ENCODE peak calls at places on chromosomes 1 and 21, in six cellular contexts. F is left ventricle myocardium inferior, I is upper lobe of right lung, H is HepG2, C is brain microvascular endothelial cell, Z is psoas muscle. J is an unnamed sample. For H3K36me3, the result is how much of the 10 kb centered on the place peaks cover.

GRCh38 chr1:10494754-10495474 is 20.2 kb downstream of the PEX14 start:
- DNase-seq in F (peak), I (peak), H (peak), C (peak), Z (peak), J (no peak)

GRCh38 chr21:35138665-35139381 is 89.7 kb upstream of the RUNX1 start:
- DNase-seq in F (no peak), I (no peak), H (no peak), C (peak), Z (no peak), J (no peak)

GRCh38 chr1:21524686-21525339 is 15.6 kb downstream of the ALPL start:
- DNase-seq in F (no peak), I (peak), H (no peak), C (no peak), Z (no peak), J (no peak)

GRCh38 chr1:78047131-78047530 is 1.4 kb downstream of the GIPC2 start:
- DNase-seq in F (no peak), I (no peak), H (no peak), C (no peak), Z (no peak), J (no peak)

GRCh38 chr1:205870236-205870635 is 20.3 kb upstream of the PM20D1 start:
- DNase-seq in F (no peak), I (no peak), H (no peak), C (no peak), Z (no peak), J (no peak)

GRCh38 chr1:13675222-13675621 is 24.8 kb upstream of the PRDM2 start:
- DNase-seq in F (no peak), I (no peak), H (no peak), C (no peak), Z (no peak), J (peak)

GRCh38 chr1:24861821-24862727 is 68.0 kb downstream of the RUNX3 start:
- DNase-seq in F (no peak), I (no peak), H (no peak), C (no peak), Z (no peak), J (no peak)

GRCh38 chr1:201791051-201791774 is 37.7 kb upstream of the IPO9 start:
- DNase-seq in F (no peak), I (no peak), H (no peak), C (no peak), Z (no peak), J (no peak)

GRCh38 chr1:244844155-244845121 is 9.0 kb downstream of the COX20 start:
- DNase-seq in F (no peak), I (no peak), H (no peak), C (no peak), Z (no peak), J (no peak)

GRCh38 chr1:209895709-209896108 is 42.3 kb upstream of the SYT14 start:
- DNase-seq in F (no peak), I (no peak), H (no peak), C (peak), Z (no peak), J (no peak)

GRCh38 chr1:229167356-229167755 is 103.6 kb upstream of the RAB4A start:
- DNase-seq in F (no peak), I (no peak), H (no peak), C (no peak), Z (no peak), J (no peak)

GRCh38 chr1:29584816-29585600 is 348.7 kb downstream of the PTPRU start:
- DNase-seq in F (no peak), I (no peak), H (no peak), C (no peak), Z (no peak), J (no peak)

GRCh38 chr1:161207173-161207572 is 5.0 kb downstream of the NDUFS2 start:
- DNase-seq in F (peak), I (no peak), H (no peak), C (peak), Z (no peak), J (no peak)

GRCh38 chr1:162304736-162305135 is 71.9 kb downstream of the SPATA46 start:
- DNase-seq in F (no peak), I (no peak), H (no peak), C (no peak), Z (no peak), J (no peak)

GRCh38 chr1:2224170-2224584 is 3.9 kb upstream of the SKI start:
- DNase-seq in F (no peak), I (peak), H (no peak), C (no peak), Z (no peak), J (no peak)

GRCh38 chr1:2204384-2205190 is 10.0 kb upstream of the FAAP20 start:
- DNase-seq in F (peak), I (peak), H (peak), C (no peak), Z (peak), J (no peak)

GRCh38 chr1:5862051-5862825 is 130.0 kb downstream of the NPHP4 start:
- DNase-seq in F (no peak), I (no peak), H (no peak), C (no peak), Z (no peak), J (no peak)

DNA sequence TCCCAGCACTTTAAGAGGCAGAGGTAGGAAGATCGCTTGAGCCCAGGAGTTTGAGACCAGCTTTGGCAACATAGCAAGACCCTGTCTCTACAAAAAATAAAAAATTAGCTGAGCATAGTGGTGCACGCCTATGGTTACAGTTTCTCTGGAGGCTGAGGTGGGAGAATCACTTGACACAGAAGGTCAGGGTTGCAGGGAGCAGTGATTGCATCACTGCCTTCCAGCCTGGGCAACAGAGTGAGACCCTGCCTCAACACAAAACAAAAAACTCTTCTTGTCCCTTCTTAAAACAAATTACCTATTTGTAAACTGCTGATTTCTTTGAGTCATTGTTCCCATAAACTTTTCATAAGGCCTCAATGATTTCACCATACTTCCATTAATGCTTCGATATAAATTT is 18.7 kb downstream of the PRKAA2 start:
- DNase-seq in F (no peak), I (no peak), H (no peak), C (no peak), Z (no peak), J (no peak)
- TF ChIP-seq CTCF in F (no peak), I (no peak), H (no peak), C (no peak), Z (no peak), J (no peak)

DNA sequence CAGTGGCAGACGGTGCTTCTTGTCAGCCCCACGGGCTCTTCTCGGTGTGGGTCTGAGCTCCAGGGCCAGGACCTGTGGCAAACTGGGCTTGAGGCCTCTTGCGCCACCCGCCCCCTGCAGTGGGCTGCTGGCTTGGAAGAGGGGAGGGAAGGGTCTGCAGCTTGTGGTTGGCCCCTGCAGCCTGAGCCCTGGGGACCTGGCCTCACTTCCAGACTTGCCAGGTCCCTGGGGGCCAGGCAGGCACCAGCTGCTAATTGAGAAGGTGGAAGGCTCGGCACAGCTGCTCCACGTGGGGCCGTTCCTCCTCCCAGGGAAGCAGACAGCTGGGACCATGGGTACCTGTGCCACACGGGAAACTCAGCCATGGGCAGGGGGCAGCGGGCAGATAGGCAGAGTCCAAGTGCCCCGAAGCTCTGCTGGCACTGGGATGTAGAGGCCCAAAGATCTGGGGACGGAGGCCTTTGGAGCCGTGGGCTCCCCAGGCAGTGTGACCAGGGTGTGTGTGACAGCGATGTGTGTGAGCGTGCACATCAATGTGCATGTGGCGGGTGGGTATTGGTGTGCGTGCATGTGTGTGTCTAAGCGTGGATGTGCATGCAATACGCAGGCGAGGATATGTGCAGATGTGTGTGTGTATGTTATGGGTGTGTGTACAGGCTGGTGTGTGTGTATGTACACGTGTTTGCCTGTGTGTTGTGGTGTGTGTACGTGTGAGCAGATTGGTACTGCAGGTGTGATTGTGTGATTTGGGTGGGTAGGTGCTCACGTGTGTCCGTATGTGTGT is 39.3 kb downstream of the TP73 start:
- DNase-seq in F (no peak), I (no peak), H (no peak), C (no peak), Z (no peak), J (no peak)
- H3K4me3 ChIP-seq in F (no peak), I (no peak), H (no peak), C (no peak), Z (no peak), J (no peak)

DNA sequence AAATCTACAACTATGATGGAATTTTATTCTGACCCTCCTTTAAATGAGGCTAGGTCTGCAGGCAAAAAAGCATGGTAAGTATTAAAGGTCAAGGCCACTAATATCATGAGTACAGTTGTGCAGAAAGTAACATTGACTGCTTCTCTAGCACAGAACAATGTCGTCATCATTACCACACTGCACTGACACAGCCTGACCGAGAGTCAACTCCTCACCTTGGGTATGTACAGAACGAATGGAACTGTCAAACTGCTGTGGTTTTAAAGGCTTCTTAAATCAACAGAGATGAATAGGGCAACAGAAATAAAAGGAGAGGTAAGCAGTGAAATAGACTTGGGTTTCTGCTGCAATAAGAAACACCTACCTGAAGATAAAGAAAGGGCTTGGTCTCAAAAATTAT is 88.8 kb downstream of the TBX15 start:
- DNase-seq in F (no peak), I (no peak), H (no peak), C (no peak), Z (no peak), J (no peak)
- H3K36me3 ChIP-seq in F (under half), I (under half), H (under half), C (half or more), Z (under half), J (under half)

GRCh38 chr1:220908757-220909156 is 29.5 kb downstream of the HLX start:
- DNase-seq in F (no peak), I (no peak), H (no peak), C (no peak), Z (no peak), J (no peak)
- TF ChIP-seq CTCF in F (peak), I (peak), H (peak), C (peak), Z (peak), J (peak)

GRCh38 chr1:31479801-31480200 is 66.8 kb downstream of the SERINC2 start:
- DNase-seq in F (no peak), I (no peak), H (no peak), C (no peak), Z (no peak), J (no peak)

GRCh38 chr1:31483012-31483946 is 70.3 kb downstream of the SERINC2 start:
- DNase-seq in F (no peak), I (no peak), H (no peak), C (no peak), Z (no peak), J (peak)

GRCh38 chr1:31478167-31478566 is 65.2 kb downstream of the SERINC2 start:
- DNase-seq in F (no peak), I (no peak), H (no peak), C (no peak), Z (no peak), J (no peak)

GRCh38 chr1:31487143-31487542 is 74.1 kb downstream of the SERINC2 start:
- DNase-seq in F (no peak), I (no peak), H (no peak), C (no peak), Z (no peak), J (no peak)

GRCh38 chr1:31482478-31483011 is 69.5 kb downstream of the SERINC2 start:
- DNase-seq in F (no peak), I (no peak), H (no peak), C (no peak), Z (no peak), J (no peak)
- H3K4me3 ChIP-seq in F (no peak), I (no peak), H (no peak), C (no peak), Z (no peak), J (no peak)

DNA sequence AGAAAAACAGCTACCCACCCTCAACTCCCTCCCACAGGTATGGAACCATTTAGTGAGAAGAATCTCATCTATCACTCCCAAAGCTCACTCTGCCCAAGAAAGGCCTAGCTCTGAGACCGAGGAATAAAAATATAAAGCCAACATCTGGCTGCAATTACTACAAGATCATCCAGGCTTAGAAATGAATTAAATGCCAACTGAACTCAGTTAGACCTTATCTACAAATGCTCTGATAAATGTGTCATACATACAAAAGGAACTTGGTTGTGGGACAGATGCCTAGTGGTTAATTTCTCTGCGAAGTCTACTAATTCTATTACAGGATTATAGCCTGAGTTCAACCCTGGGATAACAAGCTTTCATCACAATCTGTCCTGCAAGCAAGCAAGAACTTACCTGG is 6.7 kb downstream of the ADIPOR1 start:
- DNase-seq in F (no peak), I (no peak), H (no peak), C (no peak), Z (no peak), J (no peak)
- H3K36me3 ChIP-seq in F (under half), I (under half), H (under half), C (under half), Z (under half), J (under half)

J was measured in BJ.